ENCODE peak calls at places on chromosome 4, in five cellular contexts. A is osteoblast; D is pancreas; F is CD4-positive, alpha-beta memory T cell; S is PC-3. Y is an unnamed sample. For H3K9me3, the result is how much of the 10 kb centered on the place peaks cover.

GRCh38 chr4:107210450-107211239 is 174.5 kb upstream of the DKK2 start:
- DNase-seq in A (no peak), D (no peak), F (no peak), S (no peak), Y (no peak)

GRCh38 chr4:81506731-81507130 is 35.0 kb upstream of the RASGEF1B start:
- DNase-seq in A (no peak), D (no peak), F (no peak), S (no peak), Y (no peak)

GRCh38 chr4:28225689-28226353 is 1365.2 kb downstream of the STIM2 start:
- DNase-seq in A (no peak), D (no peak), F (no peak), S (no peak), Y (no peak)

GRCh38 chr4:88792268-88792781 is 94.7 kb upstream of the NAP1L5 start:
- DNase-seq in A (peak), D (no peak), F (no peak), S (peak), Y (no peak)

GRCh38 chr4:186144180-186144579 is 39.7 kb downstream of the FAM149A start:
- DNase-seq in A (peak), D (no peak), F (no peak), S (peak), Y (peak)

GRCh38 chr4:124304936-124305335 is 407.6 kb downstream of the ANKRD50 start:
- DNase-seq in A (no peak), D (no peak), F (no peak), S (no peak), Y (no peak)

GRCh38 chr4:189845145-189845846 is 95.4 kb upstream of the FRG1 start:
- DNase-seq in A (no peak), D (no peak), F (no peak), S (peak), Y (no peak)

GRCh38 chr4:150140774-150141400 is 62.6 kb downstream of the DCLK2 start:
- DNase-seq in A (no peak), D (no peak), F (no peak), S (peak), Y (no peak)

GRCh38 chr4:28229092-28229491 is 1368.5 kb downstream of the STIM2 start:
- DNase-seq in A (no peak), D (no peak), F (no peak), S (peak), Y (no peak)

GRCh38 chr4:25144870-25145481 is 15.3 kb downstream of the SEPSECS start:
- DNase-seq in A (no peak), D (no peak), F (no peak), S (peak), Y (no peak)

GRCh38 chr4:189313861-189314513 is 626.7 kb upstream of the FRG1 start:
- DNase-seq in A (peak), D (no peak), F (no peak), S (no peak), Y (no peak)

GRCh38 chr4:121599049-121599448 is 97.7 kb downstream of the ANXA5 start:
- DNase-seq in A (no peak), D (no peak), F (no peak), S (no peak), Y (no peak)

GRCh38 chr4:112832493-112832892 is 195.6 kb downstream of the LARP7 start:
- DNase-seq in A (no peak), D (no peak), F (no peak), S (no peak), Y (no peak)
- H3K9me3 ChIP-seq in A (under half), D (under half), F (under half), S (under half), Y (under half)

GRCh38 chr4:111066887-111067286 is 444.0 kb upstream of the PITX2 start:
- DNase-seq in A (peak), D (no peak), F (no peak), S (no peak), Y (no peak)

GRCh38 chr4:111070390-111070789 is 447.5 kb upstream of the PITX2 start:
- DNase-seq in A (no peak), D (no peak), F (no peak), S (no peak), Y (no peak)

GRCh38 chr4:111066001-111066400 is 443.1 kb upstream of the PITX2 start:
- DNase-seq in A (peak), D (no peak), F (no peak), S (no peak), Y (no peak)

GRCh38 chr4:111066447-111066846 is 443.6 kb upstream of the PITX2 start:
- DNase-seq in A (no peak), D (no peak), F (no peak), S (no peak), Y (no peak)

GRCh38 chr4:111064342-111064993 is 441.6 kb upstream of the PITX2 start:
- DNase-seq in A (peak), D (no peak), F (no peak), S (peak), Y (no peak)
- H3K9me3 ChIP-seq in A (under half), D (under half), F (under half), S (under half), Y (under half)

DNA sequence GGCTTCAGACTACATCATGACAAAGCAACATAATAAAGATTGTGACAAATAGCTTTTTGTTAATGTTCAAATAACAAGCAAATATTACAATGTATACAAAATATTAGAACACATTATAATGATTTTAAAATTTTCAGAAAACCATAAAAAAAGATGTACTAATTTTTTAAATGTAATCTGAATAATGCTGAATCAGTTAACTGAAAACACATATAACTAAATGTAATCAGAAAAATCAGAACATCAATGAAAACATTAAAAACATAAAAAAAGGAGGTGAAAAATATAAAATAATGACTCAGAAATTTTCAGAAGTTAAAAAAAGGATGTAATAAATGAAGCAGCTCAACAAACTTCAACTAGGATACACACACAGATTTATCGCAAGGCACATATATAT is 53.5 kb downstream of the ZNF721 start:
- DNase-seq in A (no peak), D (no peak), F (no peak), S (no peak), Y (no peak)
- H3K9me3 ChIP-seq in A (half or more), D (under half), F (under half), S (half or more), Y (half or more)

GRCh38 chr4:19462117-19462516 is 789.6 kb upstream of the SLIT2 start:
- DNase-seq in A (no peak), D (no peak), F (no peak), S (peak), Y (no peak)
- H3K9me3 ChIP-seq in A (under half), D (under half), F (under half), S (under half), Y (under half)

GRCh38 chr4:14018191-14018853 is 390.8 kb upstream of the BOD1L1 start:
- DNase-seq in A (no peak), D (no peak), F (no peak), S (no peak), Y (no peak)
- H3K9me3 ChIP-seq in A (under half), D (under half), F (under half), S (under half), Y (under half)

Y was measured in colonic mucosa.